ENCODE peak calls at places on chromosome 11, in ten cellular contexts. J, I, E, F, T, Q, Y, W, Z and H are unnamed samples.

GRCh38 chr11:45288395-45288794 is 2.3 kb upstream of the SYT13 start:
- DNase-seq in J (no peak), I (no peak), E (no peak), F (no peak), T (no peak), Q (no peak), Y (no peak), W (no peak), Z (no peak), H (no peak)

GRCh38 chr11:117187428-117187798 is 8.9 kb downstream of the SIDT2 start:
- DNase-seq in J (no peak), I (no peak), E (no peak), F (no peak), T (no peak), Q (no peak), Y (no peak), W (peak; percentile 66), Z (peak; percentile 36), H (no peak)

GRCh38 chr11:103800406-103801114 is 235.9 kb upstream of the DDI1 start:
- DNase-seq in J (peak; percentile 48), I (no peak), E (no peak), F (no peak), T (peak; percentile 23), Q (no peak), Y (peak; percentile 1), W (no peak), Z (no peak), H (no peak)

GRCh38 chr11:23192256-23192655 is 332.0 kb upstream of the CCDC179 start:
- DNase-seq in J (peak; percentile 11), I (no peak), E (no peak), F (peak; percentile 71), T (no peak), Q (no peak), Y (no peak), W (no peak), Z (no peak), H (peak; percentile 28)

GRCh38 chr11:132234878-132235277 is 864.5 kb downstream of the NTM start:
- DNase-seq in J (peak; percentile 90), I (no peak), E (no peak), F (peak; percentile 44), T (no peak), Q (no peak), Y (no peak), W (no peak), Z (no peak), H (peak; percentile 84)

GRCh38 chr11:2944953-2945756 is 15.9 kb upstream of the PHLDA2 start:
- DNase-seq in J (peak; percentile 94), I (peak; percentile 94), E (peak; percentile 44), F (peak; percentile 86), T (peak; percentile 91), Q (peak; percentile 86), Y (no peak), W (peak; percentile 95), Z (peak; percentile 90), H (peak; percentile 93)

GRCh38 chr11:95599959-95600586 is 189.5 kb downstream of the FAM76B start:
- DNase-seq in J (no peak), I (no peak), E (no peak), F (no peak), T (no peak), Q (no peak), Y (no peak), W (no peak), Z (no peak), H (no peak)

GRCh38 chr11:106021181-106021966 is 666 bp downstream of the MSANTD4 start:
- DNase-seq in J (peak; percentile 8), I (no peak), E (no peak), F (peak; percentile 69), T (no peak), Q (no peak), Y (peak; percentile 54), W (no peak), Z (no peak), H (no peak)

GRCh38 chr11:15223318-15223717 is 108.6 kb downstream of the INSC start:
- DNase-seq in J (peak; percentile 62), I (no peak), E (no peak), F (peak; percentile 72), T (no peak), Q (no peak), Y (no peak), W (no peak), Z (no peak), H (peak; percentile 25)

GRCh38 chr11:74011360-74012071 is 2.6 kb upstream of the UCP3 start:
- DNase-seq in J (no peak), I (no peak), E (peak; percentile 34), F (peak; percentile 77), T (no peak), Q (no peak), Y (no peak), W (no peak), Z (no peak), H (peak; percentile 14)

GRCh38 chr11:74015919-74016684 is 7.2 kb upstream of the UCP3 start:
- DNase-seq in J (no peak), I (no peak), E (no peak), F (no peak), T (no peak), Q (no peak), Y (no peak), W (no peak), Z (no peak), H (no peak)

GRCh38 chr11:64888761-64889511 is 10.5 kb upstream of the EHD1 start:
- DNase-seq in J (peak; percentile 21), I (no peak), E (no peak), F (no peak), T (no peak), Q (peak; percentile 85), Y (no peak), W (no peak), Z (no peak), H (no peak)

GRCh38 chr11:2816941-2817421 is 68.6 kb downstream of the CDKN1C start:
- DNase-seq in J (peak; percentile 86), I (no peak), E (no peak), F (peak; percentile 71), T (peak; percentile 11), Q (peak; percentile 28), Y (no peak), W (no peak), Z (peak; percentile 48), H (peak; percentile 64)

GRCh38 chr11:76823481-76824028 is 37.2 kb upstream of the ACER3 start:
- DNase-seq in J (peak; percentile 85), I (peak; percentile 70), E (no peak), F (peak; percentile 79), T (no peak), Q (no peak), Y (no peak), W (no peak), Z (peak; percentile 53), H (peak; percentile 56)

GRCh38 chr11:97772696-97773095 is 1248.1 kb upstream of the CNTN5 start:
- DNase-seq in J (no peak), I (no peak), E (no peak), F (no peak), T (no peak), Q (no peak), Y (no peak), W (no peak), Z (no peak), H (no peak)

GRCh38 chr11:32400196-32400595 is 35.1 kb downstream of the WT1 start:
- DNase-seq in J (peak; percentile 49), I (no peak), E (no peak), F (peak; percentile 29), T (no peak), Q (no peak), Y (no peak), W (no peak), Z (no peak), H (no peak)

GRCh38 chr11:69497221-69497787 is 15.8 kb downstream of the LINC01488 start:
- DNase-seq in J (peak; percentile 99), I (peak; percentile 92), E (no peak), F (peak; percentile 94), T (peak; percentile 89), Q (peak; percentile 47), Y (no peak), W (peak; percentile 85), Z (peak; percentile 86), H (peak; percentile 98)
- TF ChIP-seq CTCF in J (no peak), I (no peak), E (no peak), F (no peak), T (no peak), Q (no peak), Y (no peak), W (no peak), Z (no peak), H (no peak)

DNA sequence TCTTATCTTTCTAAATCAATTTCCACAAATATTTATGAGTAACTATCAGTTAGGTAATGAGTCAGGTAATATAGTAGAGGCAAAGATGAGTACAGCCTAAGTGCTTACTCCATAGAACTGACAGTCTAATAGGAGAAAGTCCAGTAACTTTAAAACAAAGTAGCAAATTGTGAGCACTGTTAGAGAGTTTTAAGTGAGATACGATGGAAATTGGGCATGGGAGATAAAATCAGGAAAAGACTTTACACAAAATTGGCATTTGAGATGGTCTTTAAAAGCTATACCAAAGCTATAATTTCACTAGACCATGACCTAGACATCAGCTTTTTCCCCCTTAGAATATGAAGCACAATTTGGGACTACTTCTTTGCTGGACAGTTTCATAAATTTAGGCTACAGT is 113.7 kb downstream of the CSTPP1 start:
- DNase-seq in J (no peak), I (no peak), E (no peak), F (no peak), T (no peak), Q (no peak), Y (no peak), W (no peak), Z (no peak), H (no peak)
- H3K4me3 ChIP-seq in J (no peak overlapping the region), I (no peak overlapping the region), E (no peak overlapping the region), F (no peak overlapping the region), T (no peak overlapping the region), Q (no peak overlapping the region), Y (no peak overlapping the region), W (no peak overlapping the region), Z (no peak overlapping the region), H (no peak overlapping the region)

DNA sequence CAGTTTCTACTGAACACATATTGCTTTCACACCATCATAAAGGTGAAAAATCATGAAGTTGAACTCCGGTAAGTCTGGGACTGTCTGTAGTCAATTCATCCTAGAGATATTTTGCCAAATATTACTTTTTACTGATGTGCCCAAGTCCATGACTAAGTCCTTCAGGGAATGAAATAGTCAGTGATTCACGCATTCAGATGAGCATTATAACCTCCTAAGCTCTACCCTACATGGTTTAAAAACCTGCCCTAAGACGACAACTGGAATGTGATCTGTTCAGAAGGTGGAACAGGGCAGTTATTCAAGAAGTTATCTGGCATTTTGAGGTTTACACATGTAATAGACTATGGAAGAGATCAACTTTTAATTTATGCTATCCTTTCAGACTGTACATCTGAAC is 125.6 kb downstream of the TRPC6 start:
- DNase-seq in J (peak; percentile 66), I (no peak), E (no peak), F (peak; percentile 74), T (no peak), Q (no peak), Y (no peak), W (no peak), Z (no peak), H (peak; percentile 44)
- TF ChIP-seq CTCF in J (no peak), I (no peak), E (no peak), F (no peak), T (no peak), Q (no peak), Y (no peak), W (no peak), Z (no peak), H (no peak)

DNA sequence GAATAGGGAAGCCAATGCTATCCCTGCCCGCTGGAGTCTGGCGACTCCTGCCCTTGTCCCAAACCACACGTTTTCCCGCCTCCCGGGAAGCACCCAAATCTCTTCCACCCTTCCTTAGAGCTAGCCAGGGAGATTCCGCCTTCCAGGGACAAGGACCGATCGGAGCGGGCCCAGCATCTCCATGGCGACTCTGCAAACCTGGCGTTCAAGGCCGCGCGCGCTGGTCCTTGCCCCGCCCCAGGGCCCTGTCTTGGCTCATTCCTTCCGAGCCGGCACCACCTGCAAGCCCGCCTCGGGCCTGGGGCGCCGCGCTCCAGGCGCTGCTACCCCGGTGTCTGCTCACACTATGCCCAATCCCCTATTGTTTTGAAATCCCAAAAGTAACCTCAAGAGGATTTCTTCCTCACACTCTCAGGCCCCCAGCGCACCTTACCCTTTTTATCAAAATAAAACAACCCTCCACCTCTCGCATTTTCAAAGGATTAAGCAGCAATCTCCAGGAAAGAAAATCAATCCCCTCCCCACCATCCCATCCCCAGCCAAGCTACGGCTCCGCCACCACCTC is 994 bp downstream of the SLC1A2 start:
- DNase-seq in J (peak; percentile 2), I (no peak), E (no peak), F (no peak), T (no peak), Q (no peak), Y (no peak), W (no peak), Z (no peak), H (no peak)
- H3K4me3 ChIP-seq in J (no peak overlapping the region), I (peak overlapping the region; percentile 60), E (no peak overlapping the region), F (no peak overlapping the region), T (peak overlapping the region; percentile 67), Q (peak overlapping the region; percentile 55), Y (no peak overlapping the region), W (peak overlapping the region; percentile 57), Z (peak overlapping the region; percentile 63), H (no peak overlapping the region)